ENCODE peak calls at places on chromosomes 3 and 15, in ten cellular contexts. T is Peyer's patch, W is cardiac muscle cell, L is tibial artery, A is tibial nerve, R is right atrium auricular region, H is SJCRH30, V is heart right ventricle, O is A549, Y is breast epithelium. E is an unnamed sample. For H3K4me1, the result is how much of the 10 kb centered on the place peaks cover.

GRCh38 chr3:66603161-66603611 is 102.4 kb upstream of the LRIG1 start:
- DNase-seq in Y (no peak), W (no peak), L (no peak), R (no peak), A (no peak), V (no peak), O (no peak), T (no peak), H (no peak), E (no peak)

GRCh38 chr15:92164327-92165000 is 229.2 kb upstream of the ST8SIA2 start:
- DNase-seq in L (no peak), A (no peak), R (no peak), T (no peak), H (no peak), O (no peak), V (no peak), W (peak), Y (no peak), E (no peak)

GRCh38 chr3:177830411-177830849 is 633.1 kb upstream of the TBL1XR1 start:
- DNase-seq in A (no peak), L (peak), R (no peak), H (no peak), V (no peak), O (no peak), Y (peak), W (peak), T (peak), E (no peak)

GRCh38 chr3:192915306-192915705 is 2.4 kb downstream of the MB21D2 start:
- DNase-seq in Y (no peak), A (no peak), R (no peak), W (peak), O (no peak), V (no peak), T (no peak), H (peak), L (no peak), E (no peak)

GRCh38 chr15:27826411-27826810 is 272.7 kb downstream of the OCA2 start:
- DNase-seq in T (no peak), A (no peak), H (no peak), Y (no peak), O (no peak), W (no peak), V (no peak), R (peak), L (no peak), E (no peak)

GRCh38 chr3:46442591-46443530 is 21.8 kb downstream of the LTF start:
- DNase-seq in H (no peak), L (no peak), T (peak), R (peak), O (peak), W (no peak), A (no peak), Y (no peak), V (no peak), E (no peak)

GRCh38 chr3:138440137-138440536 is 5.7 kb downstream of the ESYT3 start:
- DNase-seq in W (peak), Y (no peak), R (no peak), H (peak), A (no peak), T (no peak), V (peak), L (no peak), O (no peak), E (peak)

GRCh38 chr3:52054689-52055511 is 1.5 kb downstream of the DUSP7 start:
- DNase-seq in O (no peak), T (peak), H (no peak), V (no peak), L (no peak), R (no peak), A (no peak), Y (no peak), W (no peak), E (no peak)

GRCh38 chr15:35436422-35436821 is 109.5 kb downstream of the DPH6 start:
- DNase-seq in O (no peak), A (no peak), H (no peak), T (no peak), Y (no peak), V (no peak), L (no peak), R (no peak), W (no peak), E (no peak)

GRCh38 chr15:65326109-65326508 is 21.6 kb downstream of the RNU5B-1 start:
- DNase-seq in Y (peak), A (no peak), V (no peak), W (peak), T (no peak), R (no peak), H (peak), O (no peak), L (no peak), E (no peak)

GRCh38 chr15:51642696-51643095 is 20.1 kb upstream of the DMXL2 start:
- DNase-seq in Y (no peak), T (no peak), V (no peak), W (no peak), L (no peak), R (no peak), O (no peak), H (no peak), A (no peak), E (no peak)

GRCh38 chr3:15113884-15114283 is 14.9 kb upstream of the RBSN start:
- DNase-seq in V (no peak), W (no peak), Y (no peak), L (no peak), T (no peak), H (no peak), O (no peak), R (no peak), A (no peak), E (no peak)

GRCh38 chr3:110126065-110126464 is 788.7 kb upstream of the DPPA4 start:
- DNase-seq in H (no peak), Y (no peak), V (no peak), L (no peak), A (no peak), T (no peak), O (no peak), R (no peak), W (peak), E (peak)

GRCh38 chr3:37695138-37695537 is 166.5 kb upstream of the CTDSPL start:
- DNase-seq in O (no peak), Y (no peak), L (no peak), T (no peak), R (no peak), W (no peak), H (no peak), V (no peak), A (no peak), E (no peak)

GRCh38 chr15:68695061-68695595 is 116.3 kb downstream of the CORO2B start:
- DNase-seq in Y (no peak), R (no peak), T (no peak), L (no peak), A (no peak), W (no peak), V (no peak), O (no peak), H (no peak), E (no peak)

GRCh38 chr15:72063186-72063585 is 54.8 kb downstream of the MYO9A start:
- DNase-seq in O (no peak), T (no peak), W (peak), V (no peak), R (no peak), Y (no peak), L (no peak), A (no peak), H (no peak), E (no peak)

DNA sequence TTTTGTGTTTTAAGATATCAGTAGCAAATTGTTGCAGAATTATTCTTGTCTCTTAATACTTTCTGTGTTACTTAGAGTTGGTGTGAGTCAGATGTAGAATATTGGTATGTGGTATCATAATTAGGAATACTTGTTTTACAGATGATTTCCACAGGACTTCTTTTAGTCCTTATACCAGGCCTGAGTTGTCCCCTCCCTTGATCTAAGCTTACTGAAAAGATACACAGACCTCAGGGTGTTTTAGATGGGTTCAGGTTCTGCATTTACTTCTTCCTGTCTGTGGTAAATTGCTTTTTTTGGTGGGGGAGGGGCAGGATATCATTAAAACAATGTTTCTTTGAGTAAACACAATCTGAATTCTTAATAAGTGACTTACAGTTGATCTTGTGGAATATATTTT is 14.2 kb downstream of the DZIP3 start:
- DNase-seq in W (peak), L (no peak), A (no peak), T (no peak), O (no peak), R (no peak), Y (no peak), H (no peak), V (no peak), E (no peak)
- H3K4me3 ChIP-seq in W (no peak), L (no peak), A (no peak), T (no peak), O (no peak), R (no peak), Y (no peak), H (no peak), V (no peak), E (no peak)

DNA sequence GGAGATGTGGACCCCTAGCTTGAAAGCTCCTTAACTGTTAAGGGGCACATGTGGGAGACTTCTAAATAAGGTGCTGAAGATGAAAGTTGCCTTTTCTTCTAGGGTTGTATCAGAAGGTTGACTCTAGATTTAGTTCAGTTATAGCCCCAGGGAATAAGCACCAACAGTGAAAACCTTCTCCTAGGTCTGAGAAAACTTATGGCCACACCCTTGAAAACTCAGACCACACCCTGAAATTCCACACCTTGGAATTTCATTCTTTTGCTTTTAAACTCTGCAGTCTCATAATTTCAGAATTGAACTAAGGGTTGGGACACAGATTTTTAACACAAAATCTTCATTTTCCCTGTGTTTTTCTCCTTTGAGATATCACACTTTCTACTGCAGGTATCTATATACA is 355.8 kb upstream of the IL12A start:
- DNase-seq in L (no peak), H (no peak), R (no peak), V (no peak), O (no peak), T (no peak), Y (no peak), W (no peak), A (no peak), E (no peak)
- H3K4me1 ChIP-seq in L (under half), H (under half), R (under half), V (under half), O (half or more), T (under half), Y (under half), W (under half), A (under half), E (under half)

DNA sequence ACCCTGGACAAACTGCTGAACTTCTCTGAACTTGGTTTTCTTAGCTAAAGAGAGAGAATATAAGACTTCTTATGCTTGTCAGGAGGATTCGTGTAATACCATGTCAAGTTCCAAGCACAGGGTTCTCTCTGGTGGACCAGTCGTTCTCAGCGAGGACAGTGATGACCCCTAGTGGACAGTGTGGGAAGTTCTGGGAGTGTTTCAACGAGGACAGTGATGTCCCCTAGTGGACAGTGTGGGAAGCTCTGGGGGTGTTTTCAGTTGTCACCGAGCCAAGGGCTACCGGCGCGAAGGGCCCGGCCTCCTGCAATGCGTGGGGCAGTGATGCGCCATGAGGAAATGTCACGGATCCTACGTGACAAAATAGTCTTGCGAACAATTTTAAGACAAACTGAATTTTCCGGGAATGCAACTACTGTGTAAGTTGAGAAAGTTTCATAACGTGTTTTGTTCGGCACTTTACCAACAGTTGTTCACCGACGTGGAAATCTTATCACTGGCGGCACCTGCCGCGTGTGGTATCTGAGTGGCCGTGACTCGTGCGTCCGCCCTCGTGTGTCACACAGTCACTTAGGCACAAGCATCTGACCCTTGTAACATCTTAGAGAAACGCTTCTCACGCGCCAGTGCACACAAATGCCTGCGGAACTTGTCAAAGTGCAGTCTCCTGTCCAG is 39.3 kb upstream of the MUC4 start:
- DNase-seq in T (peak), R (peak), Y (peak), L (peak), O (peak), A (peak), V (peak), W (peak), H (peak), E (peak)
- H3K4me3 ChIP-seq in T (no peak), R (no peak), Y (no peak), L (no peak), O (no peak), A (no peak), V (no peak), W (no peak), H (no peak), E (no peak)

GRCh38 chr15:101188517-101189340 is 63.1 kb downstream of the CHSY1 start:
- DNase-seq in A (no peak), W (peak), O (no peak), Y (no peak), L (no peak), V (no peak), R (no peak), T (no peak), H (peak), E (no peak)

GRCh38 chr15:101185770-101186169 is 66.1 kb downstream of the CHSY1 start:
- DNase-seq in A (no peak), H (no peak), Y (no peak), V (no peak), W (no peak), O (no peak), R (no peak), L (no peak), T (no peak), E (no peak)

GRCh38 chr15:101189341-101189679 is 62.5 kb downstream of the CHSY1 start:
- DNase-seq in Y (no peak), W (peak), T (no peak), A (no peak), O (no peak), H (no peak), L (no peak), V (no peak), R (no peak), E (no peak)

GRCh38 chr15:101189708-101190107 is 62.1 kb downstream of the CHSY1 start:
- DNase-seq in A (no peak), H (no peak), O (no peak), V (no peak), R (no peak), T (no peak), L (no peak), W (no peak), Y (no peak), E (no peak)

GRCh38 chr15:101187820-101188516 is 63.9 kb downstream of the CHSY1 start:
- DNase-seq in V (no peak), Y (no peak), T (no peak), L (no peak), O (no peak), A (no peak), W (peak), H (peak), R (no peak), E (no peak)
- H3K4me1 ChIP-seq in V (under half), Y (under half), T (under half), L (under half), O (under half), A (half or more), W (half or more), H (under half), R (half or more), E (half or more)

GRCh38 chr3:112785321-112786001 is 61.2 kb downstream of the CD200R1L start:
- DNase-seq in A (no peak), L (no peak), O (no peak), W (peak), Y (no peak), T (no peak), R (no peak), H (peak), V (no peak), E (no peak)

GRCh38 chr3:112779558-112780480 is 66.8 kb downstream of the CD200R1L start:
- DNase-seq in A (no peak), L (no peak), Y (no peak), O (no peak), R (no peak), V (no peak), W (peak), H (no peak), T (no peak), E (no peak)

GRCh38 chr3:112786002-112786590 is 60.6 kb downstream of the CD200R1L start:
- DNase-seq in L (no peak), R (no peak), T (no peak), V (no peak), O (no peak), H (peak), W (peak), Y (no peak), A (no peak), E (no peak)

GRCh38 chr3:112781611-112782010 is 65.1 kb downstream of the CD200R1L start:
- DNase-seq in R (no peak), L (no peak), H (no peak), V (no peak), A (no peak), Y (no peak), O (no peak), W (no peak), T (no peak), E (no peak)

DNA sequence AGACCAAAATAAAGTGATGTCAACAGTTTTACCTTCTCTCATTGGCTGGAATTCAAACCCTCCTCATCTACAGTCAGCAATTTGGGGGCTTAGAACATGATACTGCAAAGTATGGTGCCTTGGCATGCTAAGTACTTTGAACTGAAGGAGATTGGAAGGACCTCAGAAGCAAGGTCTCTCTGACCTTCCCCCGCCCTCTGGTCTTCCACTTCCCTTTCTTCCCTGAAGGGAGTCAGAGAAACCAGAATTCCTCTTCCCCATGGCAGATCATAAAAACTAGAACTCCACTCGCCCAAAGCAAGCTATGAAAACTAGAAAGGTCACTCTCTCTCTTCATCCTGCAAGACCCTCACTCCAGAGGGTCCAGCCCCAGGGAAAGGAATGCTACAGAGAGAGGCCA is 64.2 kb downstream of the CD200R1L start:
- DNase-seq in Y (no peak), T (no peak), V (no peak), H (no peak), A (no peak), W (no peak), O (no peak), R (no peak), L (no peak), E (no peak)
- H3K4me3 ChIP-seq in Y (no peak), T (no peak), V (no peak), H (no peak), A (no peak), W (no peak), O (no peak), R (no peak), L (no peak), E (no peak)

GRCh38 chr15:70089692-70089971 is 8.1 kb downstream of the TLE3 start:
- DNase-seq in T (no peak), Y (no peak), H (no peak), A (no peak), O (no peak), L (no peak), R (no peak), W (no peak), V (no peak), E (no peak)
- H3K4me1 ChIP-seq in T (under half), Y (under half), H (under half), A (half or more), O (under half), L (under half), R (half or more), W (under half), V (under half), E (half or more)

GRCh38 chr3:129558772-129559564 is 16.0 kb downstream of the H1-8 start:
- DNase-seq in H (peak), R (no peak), W (peak), T (no peak), O (peak), Y (no peak), V (no peak), L (no peak), A (no peak), E (no peak)
- H3K4me3 ChIP-seq in H (no peak), R (no peak), W (no peak), T (no peak), O (no peak), Y (no peak), V (no peak), L (no peak), A (no peak), E (no peak)

GRCh38 chr3:50157821-50158556 is 2.9 kb downstream of the SEMA3F start:
- DNase-seq in Y (peak), W (peak), A (no peak), L (no peak), V (no peak), O (no peak), R (no peak), T (no peak), H (peak), E (no peak)
- H3K4me1 ChIP-seq in Y (under half), W (under half), A (half or more), L (under half), V (under half), O (half or more), R (half or more), T (under half), H (under half), E (half or more)

E was measured in lower lobe of right lung.